ENCODE peak calls at places on chromosomes 6 and 20, in four cellular contexts. Q is RKO, Y is RCC 7860, U is AG04449. A is an unnamed sample.

GRCh38 chr6:138824482-138825134 is 28.7 kb downstream of the ECT2L start:
- DNase-seq in Q (peak), Y (no peak), U (no peak), A (peak)

GRCh38 chr6:158849899-158850806 is 31.0 kb upstream of the EZR start:
- DNase-seq in Q (peak), Y (peak), U (peak), A (peak)

GRCh38 chr6:93293399-93294271 is 125.7 kb downstream of the EPHA7 start:
- DNase-seq in Q (no peak), Y (no peak), U (no peak), A (no peak)

GRCh38 chr6:28895131-28895812 is 28.5 kb downstream of the TRIM27 start:
- DNase-seq in Q (peak), Y (peak), U (peak), A (peak)

GRCh38 chr20:10513931-10514575 is 78.9 kb downstream of the SLX4IP start:
- DNase-seq in Q (no peak), Y (no peak), U (no peak), A (peak)

GRCh38 chr6:130377371-130377770 is 11.6 kb downstream of the TMEM200A start:
- DNase-seq in Q (no peak), Y (no peak), U (no peak), A (no peak)

GRCh38 chr6:163672710-163673109 is 258.2 kb downstream of the QKI start:
- DNase-seq in Q (no peak), Y (no peak), U (no peak), A (no peak)

GRCh38 chr20:3681931-3682820 is at the start of gene ADAM33:
- DNase-seq in Q (no peak), Y (no peak), U (no peak), A (no peak)

A was measured in endothelial cell of umbilical vein.